ENCODE peak calls at places on chromosomes 6 and 20, in nine cellular contexts. Z is fibroblast of pulmonary artery, H is small intestine, F is epithelial cell of esophagus, N is retinal pigment epithelial cell, K is A673, L is thoracic aorta, J is cardiac fibroblast, O is tibial nerve. U is an unnamed sample.

GRCh38 chr6:20811112-20811746 is 277.0 kb downstream of the CDKAL1 start:
- DNase-seq in O (no peak), F (peak; percentile 95), K (peak; percentile 94), N (peak; percentile 98), J (peak; percentile 100), L (no peak), Z (peak; percentile 99), H (peak; percentile 45), U (no peak)

GRCh38 chr6:40715501-40716403 is 128.6 kb upstream of the LRFN2 start:
- DNase-seq in F (no peak), L (no peak), J (no peak), K (no peak), O (no peak), Z (no peak), H (peak; percentile 49), N (no peak), U (no peak)

GRCh38 chr20:4813839-4814695 is 92.4 kb downstream of the PRND start:
- DNase-seq in H (peak; percentile 53), Z (peak; percentile 31), K (no peak), N (no peak), J (peak; percentile 38), O (no peak), F (no peak), L (no peak), U (peak; percentile 44)

GRCh38 chr6:10458287-10458686 is 43.4 kb upstream of the TFAP2A start:
- DNase-seq in Z (no peak), J (no peak), F (no peak), O (no peak), L (no peak), H (no peak), N (no peak), K (no peak), U (no peak)

GRCh38 chr20:1296117-1296610 is 30.1 kb downstream of the SNPH start:
- DNase-seq in F (no peak), J (no peak), H (no peak), N (no peak), Z (no peak), K (no peak), L (no peak), O (no peak), U (peak; percentile 64)

GRCh38 chr20:43690943-43691598 is 24.2 kb downstream of the MYBL2 start:
- DNase-seq in K (no peak), N (no peak), Z (no peak), J (no peak), O (no peak), H (no peak), F (no peak), L (no peak), U (no peak)

GRCh38 chr20:5168582-5169396 is 42.0 kb downstream of the CDS2 start:
- DNase-seq in H (no peak), N (no peak), J (peak; percentile 42), L (no peak), Z (peak; percentile 52), O (no peak), K (peak; percentile 74), F (peak; percentile 65), U (no peak)

GRCh38 chr6:2485116-2485515 is 239.7 kb upstream of the GMDS start:
- DNase-seq in H (peak; percentile 25), F (no peak), L (no peak), N (no peak), K (no peak), Z (no peak), O (no peak), J (no peak), U (no peak)

GRCh38 chr6:127154509-127154908 is 36.0 kb downstream of the RSPO3 start:
- DNase-seq in J (no peak), Z (no peak), K (no peak), F (no peak), N (no peak), O (no peak), L (no peak), H (no peak), U (no peak)

GRCh38 chr20:41308290-41308691 is 9.2 kb downstream of the ZHX3 start:
- DNase-seq in O (no peak), H (peak; percentile 75), J (peak; percentile 95), F (peak; percentile 41), Z (peak; percentile 96), N (peak; percentile 80), K (no peak), L (no peak), U (no peak)

DNA sequence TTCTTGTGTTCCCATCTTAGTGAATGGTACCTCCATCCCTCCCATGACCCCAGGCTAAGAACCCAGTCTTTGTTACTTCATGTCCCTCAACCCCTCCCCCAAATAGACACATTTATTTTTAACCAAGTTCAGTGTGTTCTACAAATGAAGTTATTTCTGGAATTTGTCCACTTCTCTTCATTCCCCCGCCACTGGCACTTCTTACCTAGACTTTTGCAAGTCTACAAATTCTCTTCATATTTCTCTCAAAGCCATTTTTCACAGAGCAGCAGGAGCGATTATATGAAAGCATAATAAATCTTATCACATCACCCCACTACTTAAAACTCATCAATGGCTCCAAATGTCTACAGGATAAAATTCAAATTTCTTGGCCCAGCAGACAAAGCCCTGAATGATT is 131.4 kb downstream of the BTBD9 start:
- DNase-seq in L (no peak), F (no peak), N (no peak), O (no peak), Z (no peak), K (no peak), H (no peak), J (no peak), U (no peak)
- H3K4me3 ChIP-seq in L (peak overlapping the region; percentile 23), F (no peak overlapping the region), N (no peak overlapping the region), O (no peak overlapping the region), Z (no peak overlapping the region), K (no peak overlapping the region), H (no peak overlapping the region), J (no peak overlapping the region), U (no peak overlapping the region)

DNA sequence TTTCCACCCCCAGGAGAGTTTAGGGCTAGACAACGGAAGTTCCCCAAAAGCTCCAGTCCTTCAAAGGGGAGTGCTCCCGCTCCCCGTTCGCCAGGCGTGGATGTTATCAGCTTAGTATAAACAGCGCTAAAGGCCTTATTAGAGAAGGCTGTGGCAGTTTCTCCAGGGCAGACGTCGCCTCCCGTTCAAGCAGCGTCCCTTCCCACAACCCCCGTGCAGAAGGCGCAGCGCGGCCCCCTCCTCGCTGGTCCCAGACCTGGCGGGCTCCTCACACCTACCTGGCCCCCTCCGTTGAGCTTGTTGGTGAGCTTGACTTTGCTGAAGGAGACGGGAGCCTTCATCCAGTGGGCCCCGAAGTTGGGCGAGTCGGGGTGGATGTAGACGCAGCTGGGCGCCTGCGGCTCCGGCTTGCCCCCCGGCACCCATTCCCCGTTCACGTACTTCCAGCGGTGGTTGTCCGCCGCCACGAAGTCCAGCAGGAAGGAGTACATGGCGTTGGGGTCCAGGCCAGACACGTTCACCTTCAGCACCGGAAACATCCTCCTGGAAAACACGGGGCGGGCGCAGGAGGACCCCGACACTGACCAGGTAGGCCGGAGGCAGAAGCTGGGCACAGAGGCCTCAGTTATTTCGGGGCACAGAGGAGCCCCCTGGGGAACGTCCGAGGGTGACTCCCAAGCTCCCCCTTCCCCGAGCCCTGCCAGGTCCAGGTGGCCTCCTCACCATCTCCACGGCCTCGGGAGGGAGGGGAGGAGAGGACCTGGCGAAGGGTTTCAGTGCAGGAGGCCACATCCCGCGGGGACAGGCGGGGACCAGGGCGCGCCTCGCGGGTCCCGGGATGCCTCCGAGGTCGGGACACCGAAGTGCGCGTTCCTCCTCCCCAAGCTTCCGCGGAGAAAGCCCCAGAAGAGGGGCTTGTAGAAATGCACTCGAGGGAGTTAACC is 1.1 kb downstream of the TBXT start:
- DNase-seq in Z (no peak), H (no peak), F (no peak), J (no peak), O (no peak), K (no peak), L (no peak), N (no peak), U (no peak)
- H3K4me3 ChIP-seq in Z (no peak overlapping the region), H (no peak overlapping the region), F (no peak overlapping the region), J (no peak overlapping the region), O (no peak overlapping the region), K (no peak overlapping the region), L (no peak overlapping the region), N (no peak overlapping the region), U (no peak overlapping the region)

GRCh38 chr6:130997061-130997753 is 65.8 kb downstream of the EPB41L2 start:
- DNase-seq in O (no peak), L (no peak), N (peak; percentile 76), J (peak; percentile 60), H (no peak), K (peak; percentile 96), Z (peak; percentile 71), F (no peak), U (no peak)

GRCh38 chr6:130994319-130995097 is 68.5 kb downstream of the EPB41L2 start:
- DNase-seq in L (no peak), F (no peak), N (no peak), J (no peak), K (no peak), O (no peak), Z (no peak), H (no peak), U (no peak)

GRCh38 chr6:130993292-130993765 is 69.7 kb downstream of the EPB41L2 start:
- DNase-seq in J (no peak), N (no peak), O (no peak), L (no peak), F (no peak), Z (no peak), H (peak; percentile 81), K (no peak), U (no peak)

GRCh38 chr6:130996635-130997034 is 66.4 kb downstream of the EPB41L2 start:
- DNase-seq in N (no peak), F (no peak), H (no peak), O (no peak), Z (no peak), L (no peak), K (no peak), J (no peak), U (no peak)

DNA sequence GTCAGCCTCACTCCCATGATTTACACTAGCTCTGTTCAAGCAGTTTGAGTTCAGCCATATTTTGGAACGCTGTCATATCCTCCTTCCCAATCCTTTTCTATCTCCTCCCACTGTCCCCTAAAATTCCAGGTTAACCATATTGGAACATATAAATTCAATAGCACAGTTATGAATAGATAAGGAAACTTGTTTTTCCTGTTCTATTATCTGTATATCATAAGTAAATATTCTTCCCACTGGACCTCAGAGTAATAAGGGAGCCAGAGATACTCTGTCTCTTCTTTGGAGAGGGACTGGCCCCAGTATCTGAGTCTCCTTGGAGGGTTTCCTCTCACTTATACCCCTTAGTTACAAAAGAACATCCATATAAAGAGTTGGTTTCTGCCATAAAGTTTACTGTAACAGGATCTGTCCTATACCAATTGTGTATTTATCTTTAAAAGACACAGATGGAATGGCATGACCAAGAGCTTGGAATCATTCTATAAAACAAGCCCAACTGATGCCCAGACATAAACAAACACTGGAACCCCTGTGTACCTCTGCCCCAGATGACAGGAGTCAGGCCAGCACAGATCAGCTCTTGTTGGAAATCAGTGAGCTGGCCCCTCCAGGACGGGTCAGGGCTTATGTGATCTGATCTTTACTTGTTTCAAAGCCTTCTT is 67.1 kb downstream of the EPB41L2 start:
- DNase-seq in K (no peak), Z (no peak), L (no peak), N (no peak), F (no peak), H (peak; percentile 31), J (no peak), O (no peak), U (no peak)
- H3K4me3 ChIP-seq in K (no peak overlapping the region), Z (no peak overlapping the region), L (no peak overlapping the region), N (no peak overlapping the region), F (no peak overlapping the region), H (no peak overlapping the region), J (no peak overlapping the region), O (no peak overlapping the region), U (no peak overlapping the region)

DNA sequence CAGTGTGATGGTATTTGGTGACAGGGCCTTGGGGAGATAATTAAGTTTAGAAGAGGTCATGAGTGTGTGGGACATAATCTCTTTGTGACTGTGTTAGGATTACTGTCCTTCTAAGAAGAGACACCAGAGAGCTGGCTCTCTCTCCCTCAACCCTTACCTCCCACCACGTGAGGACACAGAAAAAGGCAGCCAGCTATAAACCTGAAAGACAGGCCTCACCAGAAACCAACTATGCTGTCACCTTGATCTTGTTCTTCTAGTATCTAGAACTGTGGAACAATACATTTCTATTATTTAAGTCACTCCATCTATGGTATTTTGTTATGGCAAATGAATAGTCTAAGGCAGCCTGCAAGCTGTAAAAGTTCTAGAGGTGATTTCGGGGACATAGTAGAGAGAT is 203.7 kb downstream of the OTOR start:
- DNase-seq in Z (no peak), F (no peak), J (no peak), L (no peak), N (no peak), H (no peak), K (no peak), O (no peak), U (no peak)
- H3K4me3 ChIP-seq in Z (no peak overlapping the region), F (no peak overlapping the region), J (no peak overlapping the region), L (no peak overlapping the region), N (no peak overlapping the region), H (no peak overlapping the region), K (no peak overlapping the region), O (no peak overlapping the region), U (no peak overlapping the region)

U was measured in lower leg skin.